ENCODE peak calls at places on chromosomes 13 and 19, in eight cellular contexts. W is germinal center; U is fibroblast of lung; Z is fibroblast of pulmonary artery; G is HT1080; R is stimulated activated CD8-positive, alpha-beta memory T cell treated with anti-CD3 and anti-CD28 coated beads, Interleukin-4, amount 100 ng/mL, for 48 hours; J is NCI-H1105 treated with DMSO at 0.1 percent for 48 hours; M is activated T-helper 1 cell treated with anti-CD3 and anti-CD28 coated beads, Interleukin-12 subunit alpha, Interleukin-12 subunit beta, Interleukin-2, Interleukin-4 antibody, amounts not matched to agents 30 ng/mL and 10 ng/mL and 1 ng/mL, durations not matched to agents 14 hours and 24 hours and 36 hours. Y is an unnamed sample.

GRCh38 chr19:609001-609340 is 19.3 kb downstream of the HCN2 start:
- DNase-seq in U (no peak), G (no peak), J (no peak), W (no peak), R (no peak), M (no peak), Z (no peak), Y (no peak)

GRCh38 chr19:7533281-7533819 is 2.2 kb upstream of the PNPLA6 start:
- DNase-seq in W (no peak), Z (peak; percentile 68), U (peak; percentile 41), J (peak; percentile 72), M (no peak), G (no peak), R (no peak), Y (no peak)

GRCh38 chr13:50592412-50593145 is 250.9 kb downstream of the DLEU7 start:
- DNase-seq in U (peak; percentile 92), W (no peak), Z (peak; percentile 81), R (no peak), G (peak; percentile 80), J (no peak), M (no peak), Y (peak; percentile 79)

GRCh38 chr13:75368167-75368566 is 113.8 kb downstream of the TBC1D4 start:
- DNase-seq in G (peak; percentile 87), Z (peak; percentile 94), U (peak; percentile 96), J (no peak), M (no peak), R (no peak), W (no peak), Y (peak; percentile 82)

GRCh38 chr13:98719527-98720250 is 32.8 kb downstream of the SLC15A1 start:
- DNase-seq in R (no peak), U (no peak), W (no peak), G (no peak), Z (no peak), J (no peak), M (no peak), Y (no peak)

GRCh38 chr19:51144482-51145045 is 2.5 kb downstream of the SIGLEC7 start:
- DNase-seq in U (no peak), W (no peak), G (no peak), J (no peak), Z (no peak), R (no peak), M (no peak), Y (no peak)

GRCh38 chr13:110616103-110617101 is 1.1 kb downstream of the NAXD start:
- DNase-seq in U (peak; percentile 63), W (peak; percentile 33), R (peak; percentile 62), M (peak; percentile 25), Z (peak; percentile 38), G (peak; percentile 51), J (peak; percentile 20), Y (peak; percentile 75)

GRCh38 chr13:98999635-98999952 is 21.7 kb upstream of the DOCK9 start:
- DNase-seq in Z (peak; percentile 54), W (no peak), U (peak; percentile 30), J (no peak), G (no peak), M (no peak), R (no peak), Y (no peak)

GRCh38 chr13:110993788-110994187 is 78.9 kb upstream of the ANKRD10 start:
- DNase-seq in J (no peak), G (no peak), Z (no peak), U (no peak), R (no peak), M (no peak), W (no peak), Y (no peak)

GRCh38 chr13:42272776-42273175 is 824 bp downstream of the AKAP11 start:
- DNase-seq in U (no peak), J (no peak), W (no peak), G (no peak), M (no peak), R (no peak), Z (no peak), Y (no peak)

GRCh38 chr19:1707240-1707639 is 46.1 kb upstream of the ONECUT3 start:
- DNase-seq in Z (no peak), J (no peak), W (no peak), M (no peak), R (no peak), U (no peak), G (no peak), Y (no peak)

GRCh38 chr13:92221916-92222315 is 823.5 kb downstream of the GPC5 start:
- DNase-seq in G (no peak), Z (no peak), M (no peak), W (no peak), R (no peak), J (no peak), U (peak; percentile 7), Y (no peak)

GRCh38 chr19:47411101-47411500 is 8.2 kb downstream of the MEIS3 start:
- DNase-seq in J (no peak), R (no peak), U (peak; percentile 28), Z (no peak), G (no peak), M (no peak), W (no peak), Y (no peak)

GRCh38 chr13:71254384-71254783 is 612.6 kb downstream of the DACH1 start:
- DNase-seq in Z (no peak), G (no peak), W (no peak), J (no peak), R (no peak), M (no peak), U (no peak), Y (peak; percentile 36)

GRCh38 chr13:29570058-29570654 is 25.3 kb downstream of the SLC7A1 start:
- DNase-seq in R (no peak), U (no peak), G (no peak), Z (no peak), J (no peak), M (no peak), W (no peak), Y (no peak)

GRCh38 chr13:113962386-113962785 is 11.5 kb downstream of the C13orf46 start:
- DNase-seq in W (no peak), R (no peak), U (no peak), J (no peak), G (no peak), Z (no peak), M (no peak), Y (no peak)

GRCh38 chr19:11418518-11419506 is at the start of gene RGL3:
- DNase-seq in J (peak; percentile 56), M (no peak), W (no peak), Z (no peak), G (no peak), R (no peak), U (no peak), Y (peak; percentile 59)

GRCh38 chr19:5057860-5058259 is 88.9 kb downstream of the KDM4B start:
- DNase-seq in G (peak; percentile 6), U (no peak), W (peak; percentile 31), R (no peak), J (peak; percentile 3), Z (peak; percentile 21), M (no peak), Y (no peak)

Y was measured in kidney tubule cell.